ENCODE peak calls at places on chromosomes 7 and 10, in five cellular contexts. W is left ventricle myocardium inferior; G is HCT116; K is HEK293T; E is CD4-positive, alpha-beta memory T cell. M is an unnamed sample.

GRCh38 chr10:98259606-98260319 is 8.2 kb downstream of the LOXL4 start:
- DNase-seq in W (no peak), G (no peak), K (no peak), E (no peak), M (peak; percentile 35)

GRCh38 chr10:72429931-72430330 is 75.2 kb upstream of the DNAJB12 start:
- DNase-seq in W (no peak), G (no peak), K (no peak), E (no peak), M (no peak)

GRCh38 chr7:3495530-3495929 is 194.5 kb downstream of the SDK1 start:
- DNase-seq in W (peak; percentile 22), G (no peak), K (peak; percentile 12), E (no peak), M (no peak)

GRCh38 chr7:23529262-23529859 is 2.4 kb downstream of the TRA2A start:
- DNase-seq in W (no peak), G (no peak), K (no peak), E (no peak), M (no peak)

GRCh38 chr10:21334891-21335696 is 190.4 kb downstream of the SKIDA1 start:
- DNase-seq in W (peak; percentile 40), G (no peak), K (no peak), E (no peak), M (no peak)

GRCh38 chr7:56023500-56023899 is 27.7 kb downstream of the PSPH start:
- DNase-seq in W (no peak), G (no peak), K (no peak), E (no peak), M (no peak)

GRCh38 chr7:143272871-143273270 is 9.6 kb downstream of the GSTK1 start:
- DNase-seq in W (no peak), G (no peak), K (no peak), E (no peak), M (no peak)

GRCh38 chr7:18547509-18548187 is 52.1 kb downstream of the HDAC9 start:
- DNase-seq in W (no peak), G (no peak), K (no peak), E (no peak), M (no peak)

GRCh38 chr10:633279-634245 is 55.9 kb downstream of the DIP2C start:
- DNase-seq in W (no peak), G (no peak), K (no peak), E (no peak), M (no peak)

GRCh38 chr7:37330775-37331174 is 117.9 kb downstream of the ELMO1 start:
- DNase-seq in W (no peak), G (no peak), K (no peak), E (no peak), M (no peak)

M was measured in B cell.